ENCODE peak calls at places on chromosome 2, in four cellular contexts. J is activated T-cell treated with anti-CD3 and anti-CD28 coated beads for 4 hours, Z is RWPE1, I is NAMALWA. P is an unnamed sample.

GRCh38 chr2:62293490-62294212 is 97.7 kb downstream of the B3GNT2 start:
- DNase-seq in I (peak), Z (peak), J (no peak), P (peak)

GRCh38 chr2:118902279-118903028 is 39.5 kb upstream of the MARCO start:
- DNase-seq in I (no peak), Z (no peak), J (no peak), P (no peak)

GRCh38 chr2:65503746-65504145 is 71.3 kb upstream of the SPRED2 start:
- DNase-seq in J (no peak), I (no peak), Z (no peak), P (no peak)

GRCh38 chr2:79005211-79005610 is 20.3 kb upstream of the REG3G start:
- DNase-seq in I (no peak), Z (no peak), J (no peak), P (no peak)

GRCh38 chr2:213015387-213016165 is 135.8 kb downstream of the IKZF2 start:
- DNase-seq in Z (no peak), I (peak), J (peak), P (no peak)

GRCh38 chr2:8797682-8798081 is 39.7 kb downstream of the KIDINS220 start:
- DNase-seq in Z (no peak), I (no peak), J (no peak), P (peak)

GRCh38 chr2:220182790-220183189 is 555.4 kb downstream of the SLC4A3 start:
- DNase-seq in J (no peak), Z (no peak), I (no peak), P (no peak)

GRCh38 chr2:203719456-203719855 is 13.0 kb downstream of the CD28 start:
- DNase-seq in Z (no peak), I (no peak), J (no peak), P (no peak)

GRCh38 chr2:180306346-180306745 is 299.2 kb upstream of the CWC22 start:
- DNase-seq in Z (no peak), I (no peak), J (no peak), P (no peak)

GRCh38 chr2:160358051-160358450 is 135.6 kb downstream of the RBMS1 start:
- DNase-seq in J (no peak), Z (no peak), I (no peak), P (no peak)

GRCh38 chr2:167718560-167718959 is 528.8 kb downstream of the STK39 start:
- DNase-seq in I (no peak), J (no peak), Z (no peak), P (no peak)

GRCh38 chr2:83953661-83954060 is 505.4 kb downstream of the SUCLG1 start:
- DNase-seq in J (no peak), I (no peak), Z (no peak), P (no peak)

GRCh38 chr2:75064691-75065396 is 106.4 kb downstream of the POLE4 start:
- DNase-seq in Z (peak), J (peak), I (peak), P (peak)

GRCh38 chr2:44715671-44716077 is 225.8 kb upstream of the SIX3 start:
- DNase-seq in Z (peak), I (no peak), J (no peak), P (peak)

GRCh38 chr2:67649331-67650071 is 252.4 kb downstream of the ETAA1 start:
- DNase-seq in J (no peak), I (no peak), Z (peak), P (no peak)

GRCh38 chr2:46991985-46992384 is 76.4 kb upstream of the MCFD2 start:
- DNase-seq in J (no peak), Z (no peak), I (no peak), P (no peak)

GRCh38 chr2:113705982-113706523 is 50.4 kb downstream of the SLC35F5 start:
- DNase-seq in Z (no peak), I (no peak), J (no peak), P (no peak)

GRCh38 chr2:165497659-165498306 is 28.3 kb downstream of the CSRNP3 start:
- DNase-seq in I (peak), Z (no peak), J (no peak), P (no peak)

GRCh38 chr2:66575625-66576371 is 140.9 kb downstream of the MEIS1 start:
- DNase-seq in J (no peak), Z (no peak), I (no peak), P (no peak)